ENCODE peak calls at places on chromosomes 4 and X, in five cellular contexts. N is activated CD8-positive, alpha-beta memory T cell treated with anti-CD3 and anti-CD28 coated beads for 1 hour; G is CD4-positive, CD25-positive, alpha-beta regulatory T cell; B is A549; V is GM03348. R is an unnamed sample.

GRCh38 chr4:84808332-84808731 is 158.2 kb downstream of the WDFY3 start:
- DNase-seq in B (no peak), G (no peak), V (no peak), N (no peak), R (no peak)

GRCh38 chr4:5050520-5050955 is 742 bp upstream of the STK32B start:
- DNase-seq in V (peak; percentile 89), B (peak; percentile 83), G (no peak), N (no peak), R (peak; percentile 56)

GRCh38 chrX:20974326-20974725 is 399.9 kb upstream of the CNKSR2 start:
- DNase-seq in V (peak; percentile 4), B (no peak), G (no peak), N (no peak), R (no peak)

GRCh38 chrX:11331788-11332187 is 38.6 kb downstream of the AMELX start:
- DNase-seq in N (no peak), V (no peak), B (no peak), G (no peak), R (no peak)

GRCh38 chrX:45445745-45446412 is 245.2 kb upstream of the DIPK2B start:
- DNase-seq in B (peak; percentile 31), V (peak; percentile 45), G (no peak), N (no peak), R (no peak)

GRCh38 chr4:6134612-6135220 is 65.6 kb downstream of the JAKMIP1 start:
- DNase-seq in V (no peak), N (peak; percentile 10), G (peak; percentile 73), B (peak; percentile 56), R (peak; percentile 90)

GRCh38 chrX:123087326-123087725 is 96.8 kb upstream of the GRIA3 start:
- DNase-seq in N (no peak), G (no peak), V (peak; percentile 19), B (peak; percentile 38), R (no peak)

GRCh38 chrX:134533952-134534351 is 74.0 kb downstream of the HPRT1 start:
- DNase-seq in B (no peak), G (no peak), V (no peak), N (no peak), R (no peak)

GRCh38 chr4:112189754-112190153 is 41.8 kb upstream of the AP1AR start:
- DNase-seq in G (no peak), B (peak; percentile 26), V (peak; percentile 33), N (no peak), R (no peak)

GRCh38 chr4:752196-752861 is 46.7 kb downstream of the PCGF3 start:
- DNase-seq in V (no peak), N (no peak), G (no peak), B (no peak), R (no peak)

GRCh38 chr4:34105311-34105710 is 2139.0 kb downstream of the ARAP2 start:
- DNase-seq in B (no peak), V (no peak), N (no peak), G (no peak), R (no peak)

GRCh38 chr4:73620115-73620792 is at the start of gene RASSF6:
- DNase-seq in V (no peak), G (no peak), B (peak; percentile 65), N (no peak), R (peak; percentile 41)